ENCODE peak calls at places on chromosomes 4 and X, in five cellular contexts. O is IMR-90, K is OCI-LY7, B is mucosa of descending colon, Q is adrenal gland. D is an unnamed sample.

GRCh38 chrX:17710836-17711235 is 26.5 kb upstream of the SCML1 start:
- DNase-seq in O (peak), K (no peak), B (no peak), Q (no peak), D (peak)

GRCh38 chrX:138504254-138504653 is 207.3 kb downstream of the FGF13 start:
- DNase-seq in O (no peak), K (no peak), B (no peak), Q (no peak), D (no peak)

GRCh38 chr4:185710487-185710995 is 101.5 kb downstream of the SORBS2 start:
- DNase-seq in O (no peak), K (no peak), B (no peak), Q (peak), D (no peak)

GRCh38 chr4:123813901-123814300 is 417.3 kb downstream of the SPRY1 start:
- DNase-seq in O (no peak), K (no peak), B (no peak), Q (no peak), D (no peak)

GRCh38 chrX:18920079-18920478 is 63.8 kb downstream of the PHKA2 start:
- DNase-seq in O (no peak), K (no peak), B (no peak), Q (no peak), D (no peak)

GRCh38 chrX:110852180-110852579 is 56.6 kb upstream of the CHRDL1 start:
- DNase-seq in O (peak), K (peak), B (no peak), Q (no peak), D (no peak)

GRCh38 chr4:151797853-151798252 is 37.0 kb upstream of the GATB start:
- DNase-seq in O (no peak), K (no peak), B (no peak), Q (no peak), D (no peak)

GRCh38 chr4:2252530-2252924 is 9.4 kb downstream of the MXD4 start:
- DNase-seq in O (no peak), K (no peak), B (no peak), Q (no peak), D (no peak)

GRCh38 chrX:108735087-108735679 is 1.2 kb downstream of the IRS4 start:
- DNase-seq in O (no peak), K (no peak), B (no peak), Q (no peak), D (peak)

GRCh38 chr4:65653740-65654361 is 16.4 kb downstream of the EPHA5 start:
- DNase-seq in O (no peak), K (no peak), B (no peak), Q (no peak), D (no peak)

GRCh38 chr4:113976937-113977855 is 2.3 kb downstream of the ARSJ start:
- DNase-seq in O (peak), K (no peak), B (no peak), Q (no peak), D (no peak)
- H3K4me3 ChIP-seq in O (peak), K (no peak), B (no peak), Q (peak), D (no peak)

DNA sequence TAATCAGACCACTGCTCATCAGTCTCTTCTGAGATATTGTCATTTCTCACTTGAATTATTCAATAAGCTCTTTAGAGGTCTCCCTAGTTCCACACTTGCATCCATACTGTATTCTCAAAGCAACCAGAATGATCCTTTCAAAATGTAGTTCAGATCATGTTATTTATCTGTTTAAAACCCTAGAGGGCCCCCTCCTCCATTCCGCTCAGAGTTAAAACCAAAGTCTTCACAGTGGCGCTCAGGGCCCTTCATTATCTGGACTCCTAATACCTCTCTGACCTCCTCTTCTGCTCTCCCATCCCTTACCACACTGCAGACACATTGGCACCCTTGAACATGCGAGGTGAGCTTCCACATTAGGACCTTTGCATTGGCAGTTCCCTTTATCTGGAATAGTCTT is 32.7 kb upstream of the HPGDS start:
- DNase-seq in O (no peak), K (no peak), B (no peak), Q (no peak), D (no peak)
- H3K4me3 ChIP-seq in O (no peak), K (no peak), B (no peak), Q (no peak), D (no peak)

GRCh38 chr4:152996672-152997071 is 60.5 kb downstream of the FHDC1 start:
- DNase-seq in O (no peak), K (no peak), B (no peak), Q (no peak), D (no peak)
- H3K4me3 ChIP-seq in O (no peak), K (no peak), B (no peak), Q (no peak), D (no peak)

GRCh38 chrX:31423575-31424284 is 351.9 kb upstream of the FTHL17 start:
- DNase-seq in O (peak), K (peak), B (no peak), Q (peak), D (peak)
- H3K4me3 ChIP-seq in O (peak), K (no peak), B (no peak), Q (peak), D (no peak)

GRCh38 chr4:42205551-42205950 is 53.1 kb upstream of the BEND4 start:
- DNase-seq in O (no peak), K (no peak), B (no peak), Q (no peak), D (no peak)
- H3K4me3 ChIP-seq in O (no peak), K (no peak), B (no peak), Q (no peak), D (no peak)

GRCh38 chr4:84691170-84691691 is 108.3 kb downstream of the CDS1 start:
- DNase-seq in O (peak), K (no peak), B (no peak), Q (peak), D (no peak)
- H3K4me3 ChIP-seq in O (no peak), K (no peak), B (no peak), Q (no peak), D (no peak)

GRCh38 chr4:122797405-122798094 is 29.1 kb upstream of the FGF2 start:
- DNase-seq in O (no peak), K (no peak), B (no peak), Q (no peak), D (no peak)
- H3K4me3 ChIP-seq in O (no peak), K (no peak), B (no peak), Q (no peak), D (no peak)

GRCh38 chrX:74925210-74926088 is at the start of gene NEXMIF:
- DNase-seq in O (no peak), K (no peak), B (peak), Q (peak), D (peak)

GRCh38 chrX:74924449-74925209 is 623 bp downstream of the NEXMIF start:
- DNase-seq in O (no peak), K (no peak), B (peak), Q (peak), D (peak)

GRCh38 chrX:74922922-74923321 is 2.3 kb downstream of the NEXMIF start:
- DNase-seq in O (no peak), K (peak), B (no peak), Q (no peak), D (no peak)

GRCh38 chrX:74923942-74924448 is 1.3 kb downstream of the NEXMIF start:
- DNase-seq in O (no peak), K (no peak), B (peak), Q (peak), D (peak)
- H3K4me3 ChIP-seq in O (no peak), K (no peak), B (no peak), Q (peak), D (peak)